ENCODE peak calls at places on chromosomes 12 and 14, in four cellular contexts. Y is uterus, J is adrenal gland, W is HCT116. F is an unnamed sample. For H3K36me3, the result is how much of the 10 kb centered on the place peaks cover.

GRCh38 chr14:95994593-95994928 is 44.6 kb upstream of the C14orf132 start:
- DNase-seq in Y (no peak), J (no peak), W (no peak), F (no peak)

GRCh38 chr14:94612580-94613554 is 676 bp downstream of the SERPINA3 start:
- DNase-seq in Y (peak), J (no peak), W (no peak), F (peak)

GRCh38 chr12:76158518-76159321 is 74.2 kb upstream of the NAP1L1 start:
- DNase-seq in Y (no peak), J (peak), W (peak), F (no peak)

GRCh38 chr12:54292083-54292930 is 8.5 kb downstream of the NFE2 start:
- DNase-seq in Y (no peak), J (no peak), W (no peak), F (no peak)

GRCh38 chr12:54596526-54596946 is 8.1 kb upstream of the PPP1R1A start:
- DNase-seq in Y (peak), J (peak), W (peak), F (peak)

GRCh38 chr14:100538566-100539318 is 48.5 kb downstream of the BEGAIN start:
- DNase-seq in Y (peak), J (no peak), W (no peak), F (peak)

GRCh38 chr12:25583545-25583944 is 30.5 kb upstream of the LMNTD1 start:
- DNase-seq in Y (peak), J (peak), W (peak), F (no peak)

GRCh38 chr14:44961151-44961729 is 507 bp downstream of the KLHL28 start:
- DNase-seq in Y (peak), J (peak), W (no peak), F (peak)

GRCh38 chr14:72017290-72017689 is 85.1 kb downstream of the RGS6 start:
- DNase-seq in Y (no peak), J (no peak), W (no peak), F (no peak)

GRCh38 chr12:108638141-108638823 is 4.6 kb upstream of the SELPLG start:
- DNase-seq in Y (peak), J (peak), W (no peak), F (peak)

GRCh38 chr12:108637222-108637621 is 3.5 kb upstream of the SELPLG start:
- DNase-seq in Y (no peak), J (no peak), W (no peak), F (peak)

GRCh38 chr12:108640802-108641445 is 7.2 kb upstream of the SELPLG start:
- DNase-seq in Y (peak), J (peak), W (no peak), F (peak)

GRCh38 chr12:108637631-108638030 is 3.9 kb upstream of the SELPLG start:
- DNase-seq in Y (no peak), J (no peak), W (no peak), F (no peak)

DNA sequence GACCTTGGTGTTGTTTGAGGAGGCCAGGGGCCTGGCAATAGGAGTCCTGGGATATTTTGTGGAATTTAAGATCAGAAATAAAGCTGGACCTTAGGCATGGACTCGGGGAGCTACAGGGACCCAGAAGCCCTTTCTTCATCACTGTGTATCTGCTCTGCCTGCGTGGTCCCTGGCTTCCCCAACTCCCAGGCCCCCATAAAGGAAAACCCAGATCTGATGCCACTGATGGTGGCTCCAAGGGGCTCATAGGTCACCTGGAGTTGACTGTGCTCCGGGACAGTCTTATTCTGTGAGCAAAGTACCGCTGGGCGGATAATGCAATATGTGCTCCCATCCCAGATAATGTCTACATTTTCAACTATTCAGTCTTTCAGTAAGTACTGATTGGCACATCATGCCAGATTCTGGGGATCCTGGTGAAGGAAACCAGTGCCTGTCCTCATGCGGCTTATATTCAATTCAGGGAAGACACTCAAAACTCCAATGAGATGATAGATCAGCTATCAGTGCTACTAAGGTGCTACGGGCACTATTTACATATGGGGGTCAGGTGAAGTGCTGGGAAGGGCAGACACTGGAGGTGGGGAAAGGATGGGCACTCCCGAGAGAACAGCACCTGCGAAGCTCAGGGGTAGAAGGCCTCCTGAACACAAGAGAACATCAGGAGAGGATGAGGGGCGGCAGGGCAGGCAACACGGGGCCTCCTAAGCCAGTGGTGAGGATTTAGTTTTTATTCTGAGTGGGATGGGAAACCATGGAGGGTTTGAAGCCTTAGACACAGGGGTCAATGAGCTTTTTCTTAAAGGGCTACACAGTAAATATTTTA is 5.5 kb upstream of the SELPLG start:
- DNase-seq in Y (no peak), J (no peak), W (no peak), F (no peak)
- H3K36me3 ChIP-seq in Y (under half), J (under half), W (under half), F (under half)

DNA sequence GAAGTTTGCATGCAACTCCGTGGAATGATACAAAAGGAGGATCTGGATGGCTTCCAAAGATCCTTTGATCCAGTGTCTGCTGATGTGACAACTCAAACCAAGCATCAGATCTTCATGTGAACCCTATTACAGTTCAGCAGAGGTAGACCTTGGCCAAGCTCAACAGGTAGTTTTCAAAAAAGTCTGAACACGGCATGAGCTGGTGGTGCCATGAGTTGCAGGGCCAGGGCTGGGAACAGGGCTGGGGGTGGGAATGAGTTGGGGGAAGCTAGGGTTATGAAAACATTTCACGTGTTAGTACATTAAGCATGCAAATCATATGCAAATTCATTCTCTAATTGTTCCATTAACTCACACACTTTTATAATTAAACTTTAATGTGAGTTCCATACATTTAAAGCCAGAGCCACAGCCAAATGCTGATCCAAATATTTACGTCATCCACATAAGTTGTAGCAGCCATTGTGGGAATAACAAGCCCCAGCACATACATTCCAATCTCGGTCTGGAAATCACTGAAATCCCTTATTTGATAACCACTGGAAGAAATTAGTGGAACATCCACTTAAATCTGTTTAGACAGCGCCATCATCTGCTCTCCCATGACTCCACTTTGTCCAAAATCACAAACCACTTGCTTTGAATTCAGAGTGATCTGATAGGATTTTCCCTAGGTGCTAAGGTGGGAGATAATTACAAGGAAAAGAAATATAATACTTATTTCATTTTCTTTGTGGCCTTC is 158.5 kb downstream of the APAF1 start:
- DNase-seq in Y (no peak), J (no peak), W (peak), F (no peak)
- TF ChIP-seq POLR2A in Y (no peak), J (no peak), W (no peak), F (no peak)

DNA sequence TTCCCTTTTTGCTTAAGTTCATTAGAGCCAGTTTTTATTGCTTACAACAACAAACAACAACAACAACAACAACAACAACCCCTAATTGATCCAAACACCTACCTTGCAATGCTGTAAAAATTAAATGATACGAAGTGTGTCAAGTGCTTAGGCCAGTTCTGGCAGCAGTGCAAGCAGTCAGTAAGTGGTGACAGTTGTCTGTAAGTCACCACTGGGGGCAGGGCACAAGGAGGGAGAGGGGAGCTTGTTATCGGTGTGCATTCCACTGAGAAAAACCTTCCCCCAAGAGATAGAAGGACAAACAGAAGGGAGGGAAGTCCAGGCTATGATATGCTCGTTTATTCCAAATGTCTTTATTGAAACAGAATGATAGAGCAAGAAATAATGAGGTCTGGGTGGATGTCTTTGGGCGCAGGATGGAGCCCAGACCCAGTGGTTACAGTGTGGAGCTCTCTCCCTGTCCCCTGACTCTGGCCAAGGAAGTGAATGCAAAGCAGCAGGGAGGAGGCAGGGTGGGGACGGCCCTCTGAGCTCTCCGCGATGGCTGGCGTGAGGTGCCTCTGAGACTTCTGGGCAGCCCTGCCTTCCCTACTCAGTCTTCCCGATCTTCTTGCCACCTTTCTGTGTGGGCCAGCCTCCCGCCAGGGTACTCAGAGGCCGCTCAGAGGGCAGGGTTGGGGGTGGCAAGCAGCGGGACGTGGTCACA is 6.5 kb downstream of the SLC22A17 start:
- DNase-seq in Y (no peak), J (no peak), W (no peak), F (no peak)
- TF ChIP-seq CTCF in Y (no peak), J (no peak), W (no peak), F (no peak)

DNA sequence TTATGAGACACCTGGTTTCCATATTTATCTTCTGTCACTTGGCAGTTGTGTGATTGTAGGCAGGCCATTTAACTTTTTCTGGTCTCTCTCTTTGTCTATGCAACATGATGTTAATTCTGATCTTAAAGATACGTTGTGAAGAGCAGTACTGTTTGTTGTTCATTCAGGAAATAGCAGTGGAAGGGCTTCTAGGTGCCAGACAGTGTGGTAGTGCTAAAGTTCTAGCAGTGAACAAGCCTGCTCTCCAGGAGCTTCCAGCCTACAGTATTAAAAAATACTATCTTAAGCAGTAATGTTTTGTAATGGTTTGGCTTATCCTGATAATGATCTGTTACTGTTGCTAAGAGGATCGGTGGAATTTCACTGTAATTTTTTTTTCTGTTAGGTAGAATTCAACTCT is 15.2 kb downstream of the NAA30 start:
- DNase-seq in Y (no peak), J (no peak), W (no peak), F (no peak)
- H3K36me3 ChIP-seq in Y (under half), J (under half), W (under half), F (under half)

DNA sequence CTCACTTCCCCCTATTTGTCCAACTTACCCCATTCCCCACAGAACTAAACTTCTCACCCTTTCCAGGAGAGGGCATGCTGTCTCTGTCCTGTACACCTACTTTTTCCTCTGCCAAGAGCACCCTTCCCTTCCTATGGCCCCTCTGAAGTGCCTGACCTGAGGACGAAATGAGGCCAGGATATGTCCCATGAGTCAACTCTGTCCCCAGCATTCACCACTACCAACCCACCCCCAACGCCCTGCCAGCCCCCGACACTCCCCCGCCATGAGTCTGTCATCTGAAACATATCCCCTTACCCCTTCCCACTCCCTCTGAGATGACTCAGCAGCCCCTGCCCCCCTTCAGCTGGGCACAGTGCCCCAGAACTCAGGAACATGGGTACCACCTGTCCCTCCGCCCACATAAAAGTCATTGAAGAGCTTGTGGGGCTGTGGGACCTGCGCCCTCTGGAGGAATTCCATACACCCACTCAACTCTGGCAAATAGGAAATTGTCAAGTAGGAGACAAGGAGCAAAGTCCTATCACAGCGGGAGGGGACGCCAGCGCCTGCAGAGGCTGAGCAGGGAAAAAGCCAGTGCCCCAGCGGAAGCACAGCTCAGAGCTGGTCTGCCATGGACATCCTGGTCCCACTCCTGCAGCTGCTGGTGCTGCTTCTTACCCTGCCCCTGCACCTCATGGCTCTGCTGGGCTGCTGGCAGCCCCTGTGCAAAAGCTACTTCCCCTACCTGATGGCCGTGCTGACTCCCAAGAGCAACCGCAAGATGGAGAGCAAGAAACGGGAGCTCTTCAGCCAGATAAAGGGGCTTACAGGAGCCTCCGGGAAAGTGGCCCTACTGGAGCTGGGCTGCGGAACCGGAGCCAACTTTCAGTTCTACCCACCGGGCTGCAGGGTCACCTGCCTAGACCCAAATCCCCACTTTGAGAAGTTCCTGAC is 26.3 kb downstream of the ITGA7 start:
- DNase-seq in Y (peak), J (peak), W (peak), F (peak)
- TF ChIP-seq POLR2A in Y (no peak), J (no peak), W (peak), F (no peak)